ENCODE peak calls at places on chromosomes 12 and 14, in five cellular contexts. T, E, Z, O and K are unnamed samples.

GRCh38 chr12:27185234-27186045 is 58.6 kb upstream of the STK38L start:
- DNase-seq in E (peak), T (no peak), Z (no peak), O (peak), K (no peak)

GRCh38 chr14:93156693-93157369 is 27.9 kb downstream of the MOAP1 start:
- DNase-seq in O (no peak), E (no peak), T (no peak), Z (no peak), K (no peak)

GRCh38 chr14:52741865-52742264 is 11.9 kb downstream of the STYX start:
- DNase-seq in O (no peak), Z (no peak), T (no peak), E (no peak), K (no peak)

GRCh38 chr14:55133416-55133815 is 4.4 kb downstream of the LGALS3 start:
- DNase-seq in Z (no peak), T (peak), O (peak), E (peak), K (no peak)

GRCh38 chr14:74604896-74605295 is 7.1 kb downstream of the LTBP2 start:
- DNase-seq in T (no peak), Z (no peak), E (no peak), O (peak), K (no peak)

GRCh38 chr14:89618309-89618708 is 201.3 kb upstream of the FOXN3 start:
- DNase-seq in T (peak), O (peak), Z (no peak), E (peak), K (no peak)

GRCh38 chr12:45898094-45898493 is 92.3 kb downstream of the SCAF11 start:
- DNase-seq in T (no peak), E (no peak), Z (no peak), O (no peak), K (no peak)

GRCh38 chr14:94028450-94028826 is 2.3 kb downstream of the OTUB2 start:
- DNase-seq in O (no peak), Z (no peak), T (no peak), E (peak), K (no peak)

GRCh38 chr12:67355428-67356385 is 86.5 kb downstream of the CAND1 start:
- DNase-seq in E (peak), Z (no peak), O (peak), T (peak), K (no peak)

GRCh38 chr12:29782285-29782820 is 1.4 kb downstream of the TMTC1 start:
- DNase-seq in T (no peak), Z (no peak), E (peak), O (peak), K (no peak)

GRCh38 chr12:94174576-94174975 is 26.2 kb downstream of the PLXNC1 start:
- DNase-seq in O (no peak), E (no peak), T (no peak), Z (no peak), K (no peak)

GRCh38 chr14:64549805-64550538 is at the start of gene PPP1R36:
- DNase-seq in T (no peak), Z (peak), O (peak), E (peak), K (peak)

GRCh38 chr14:31420013-31420318 is 384 bp downstream of the HEATR5A start:
- DNase-seq in T (peak), O (no peak), Z (peak), E (no peak), K (peak)

GRCh38 chr14:56160058-56160457 is 41.8 kb downstream of the PELI2 start:
- DNase-seq in E (no peak), Z (no peak), O (no peak), T (no peak), K (no peak)